ENCODE peak calls at places on chromosomes 13 and 19, in nine cellular contexts. One of them, this sample, is unnamed.

GRCh38 chr13:107361666-107362065 is 793.7 kb upstream of the ARGLU1 start:
- DNase-seq in choroid plexus epithelial cell: peak; percentile 53
- DNase-seq in foreskin fibroblast: no peak
- DNase-seq in ovary: no peak
- DNase-seq in astrocyte of the cerebellum: no peak
- DNase-seq in AG04450: no peak
- DNase-seq in A549: no peak
- DNase-seq in heart right ventricle: no peak
- DNase-seq in cardiac muscle cell: no peak
- DNase-seq in this sample: peak; percentile 70

GRCh38 chr19:19527674-19528625 is 761 bp upstream of the YJEFN3 start:
- DNase-seq in choroid plexus epithelial cell: no peak
- DNase-seq in foreskin fibroblast: no peak
- DNase-seq in ovary: no peak
- DNase-seq in astrocyte of the cerebellum: no peak
- DNase-seq in AG04450: no peak
- DNase-seq in A549: no peak
- DNase-seq in heart right ventricle: no peak
- DNase-seq in cardiac muscle cell: no peak
- DNase-seq in this sample: no peak

GRCh38 chr19:38551450-38551813 is 66.3 kb downstream of the MAP4K1 start:
- DNase-seq in choroid plexus epithelial cell: no peak
- DNase-seq in foreskin fibroblast: no peak
- DNase-seq in ovary: no peak
- DNase-seq in astrocyte of the cerebellum: no peak
- DNase-seq in AG04450: no peak
- DNase-seq in A549: no peak
- DNase-seq in heart right ventricle: no peak
- DNase-seq in cardiac muscle cell: no peak
- DNase-seq in this sample: no peak

GRCh38 chr13:97254809-97255208 is 32.7 kb downstream of the MBNL2 start:
- DNase-seq in choroid plexus epithelial cell: peak; percentile 72
- DNase-seq in foreskin fibroblast: peak; percentile 57
- DNase-seq in ovary: no peak
- DNase-seq in astrocyte of the cerebellum: peak; percentile 38
- DNase-seq in AG04450: no peak
- DNase-seq in A549: no peak
- DNase-seq in heart right ventricle: no peak
- DNase-seq in cardiac muscle cell: no peak
- DNase-seq in this sample: peak; percentile 62

GRCh38 chr19:47142779-47143178 is 12.1 kb downstream of the SAE1 start:
- DNase-seq in choroid plexus epithelial cell: no peak
- DNase-seq in foreskin fibroblast: no peak
- DNase-seq in ovary: no peak
- DNase-seq in astrocyte of the cerebellum: no peak
- DNase-seq in AG04450: no peak
- DNase-seq in A549: no peak
- DNase-seq in heart right ventricle: no peak
- DNase-seq in cardiac muscle cell: no peak
- DNase-seq in this sample: no peak

GRCh38 chr19:5128932-5129389 is 160.0 kb downstream of the KDM4B start:
- DNase-seq in choroid plexus epithelial cell: peak; percentile 81
- DNase-seq in foreskin fibroblast: no peak
- DNase-seq in ovary: peak; percentile 87
- DNase-seq in astrocyte of the cerebellum: no peak
- DNase-seq in AG04450: no peak
- DNase-seq in A549: no peak
- DNase-seq in heart right ventricle: no peak
- DNase-seq in cardiac muscle cell: peak; percentile 80
- DNase-seq in this sample: peak; percentile 28

GRCh38 chr19:30552593-30552992 is 180.4 kb downstream of the ZNF536 start:
- DNase-seq in choroid plexus epithelial cell: no peak
- DNase-seq in foreskin fibroblast: no peak
- DNase-seq in ovary: no peak
- DNase-seq in astrocyte of the cerebellum: no peak
- DNase-seq in AG04450: no peak
- DNase-seq in A549: no peak
- DNase-seq in heart right ventricle: no peak
- DNase-seq in cardiac muscle cell: no peak
- DNase-seq in this sample: no peak

GRCh38 chr19:16581145-16581970 is 9.1 kb upstream of the SLC35E1 start:
- DNase-seq in choroid plexus epithelial cell: no peak
- DNase-seq in foreskin fibroblast: no peak
- DNase-seq in ovary: no peak
- DNase-seq in astrocyte of the cerebellum: no peak
- DNase-seq in AG04450: no peak
- DNase-seq in A549: no peak
- DNase-seq in heart right ventricle: peak; percentile 44
- DNase-seq in cardiac muscle cell: no peak
- DNase-seq in this sample: no peak

DNA sequence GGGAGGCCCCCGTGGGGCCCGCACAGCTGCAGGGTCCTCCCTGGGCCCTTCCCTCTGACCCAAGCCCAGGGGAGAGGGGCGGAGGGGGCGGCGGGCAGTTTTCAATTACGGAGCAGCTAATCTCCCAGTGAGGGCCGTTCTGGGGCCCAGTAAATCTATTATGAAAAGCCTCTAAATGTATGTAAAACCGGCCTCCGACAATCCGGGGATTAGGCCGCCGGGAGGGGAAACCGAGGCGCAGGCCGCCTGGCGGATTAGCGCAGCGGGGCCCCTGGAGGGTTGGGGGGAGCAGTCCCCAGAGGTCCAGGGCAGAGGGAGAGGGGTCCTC is 25.1 kb downstream of the EFNA2 start:
- DNase-seq in choroid plexus epithelial cell: no peak
- DNase-seq in foreskin fibroblast: no peak
- DNase-seq in ovary: no peak
- DNase-seq in astrocyte of the cerebellum: no peak
- DNase-seq in AG04450: no peak
- DNase-seq in A549: no peak
- DNase-seq in heart right ventricle: no peak
- DNase-seq in cardiac muscle cell: no peak
- DNase-seq in this sample: no peak
- H3K4me3 ChIP-seq in choroid plexus epithelial cell: no peak overlapping the region
- H3K4me3 ChIP-seq in foreskin fibroblast: no peak overlapping the region
- H3K4me3 ChIP-seq in ovary: no peak overlapping the region
- H3K4me3 ChIP-seq in astrocyte of the cerebellum: no peak overlapping the region
- H3K4me3 ChIP-seq in AG04450: no peak overlapping the region
- H3K4me3 ChIP-seq in A549: no peak overlapping the region
- H3K4me3 ChIP-seq in heart right ventricle: no peak overlapping the region
- H3K4me3 ChIP-seq in cardiac muscle cell: no peak overlapping the region
- H3K4me3 ChIP-seq in this sample: no peak overlapping the region

GRCh38 chr13:110256126-110256905 is 50.6 kb downstream of the COL4A1 start:
- DNase-seq in choroid plexus epithelial cell: no peak
- DNase-seq in foreskin fibroblast: no peak
- DNase-seq in ovary: no peak
- DNase-seq in astrocyte of the cerebellum: no peak
- DNase-seq in AG04450: no peak
- DNase-seq in A549: no peak
- DNase-seq in heart right ventricle: no peak
- DNase-seq in cardiac muscle cell: no peak
- DNase-seq in this sample: no peak

GRCh38 chr13:110254151-110254679 is 52.7 kb downstream of the COL4A1 start:
- DNase-seq in choroid plexus epithelial cell: peak; percentile 75
- DNase-seq in foreskin fibroblast: no peak
- DNase-seq in ovary: no peak
- DNase-seq in astrocyte of the cerebellum: no peak
- DNase-seq in AG04450: no peak
- DNase-seq in A549: no peak
- DNase-seq in heart right ventricle: peak; percentile 3
- DNase-seq in cardiac muscle cell: no peak
- DNase-seq in this sample: no peak

GRCh38 chr13:110257408-110257807 is 49.5 kb downstream of the COL4A1 start:
- DNase-seq in choroid plexus epithelial cell: no peak
- DNase-seq in foreskin fibroblast: no peak
- DNase-seq in ovary: no peak
- DNase-seq in astrocyte of the cerebellum: peak; percentile 5
- DNase-seq in AG04450: no peak
- DNase-seq in A549: no peak
- DNase-seq in heart right ventricle: no peak
- DNase-seq in cardiac muscle cell: no peak
- DNase-seq in this sample: no peak

GRCh38 chr13:110251227-110251791 is 55.6 kb downstream of the COL4A1 start:
- DNase-seq in choroid plexus epithelial cell: no peak
- DNase-seq in foreskin fibroblast: no peak
- DNase-seq in ovary: no peak
- DNase-seq in astrocyte of the cerebellum: no peak
- DNase-seq in AG04450: no peak
- DNase-seq in A549: no peak
- DNase-seq in heart right ventricle: no peak
- DNase-seq in cardiac muscle cell: no peak
- DNase-seq in this sample: no peak

DNA sequence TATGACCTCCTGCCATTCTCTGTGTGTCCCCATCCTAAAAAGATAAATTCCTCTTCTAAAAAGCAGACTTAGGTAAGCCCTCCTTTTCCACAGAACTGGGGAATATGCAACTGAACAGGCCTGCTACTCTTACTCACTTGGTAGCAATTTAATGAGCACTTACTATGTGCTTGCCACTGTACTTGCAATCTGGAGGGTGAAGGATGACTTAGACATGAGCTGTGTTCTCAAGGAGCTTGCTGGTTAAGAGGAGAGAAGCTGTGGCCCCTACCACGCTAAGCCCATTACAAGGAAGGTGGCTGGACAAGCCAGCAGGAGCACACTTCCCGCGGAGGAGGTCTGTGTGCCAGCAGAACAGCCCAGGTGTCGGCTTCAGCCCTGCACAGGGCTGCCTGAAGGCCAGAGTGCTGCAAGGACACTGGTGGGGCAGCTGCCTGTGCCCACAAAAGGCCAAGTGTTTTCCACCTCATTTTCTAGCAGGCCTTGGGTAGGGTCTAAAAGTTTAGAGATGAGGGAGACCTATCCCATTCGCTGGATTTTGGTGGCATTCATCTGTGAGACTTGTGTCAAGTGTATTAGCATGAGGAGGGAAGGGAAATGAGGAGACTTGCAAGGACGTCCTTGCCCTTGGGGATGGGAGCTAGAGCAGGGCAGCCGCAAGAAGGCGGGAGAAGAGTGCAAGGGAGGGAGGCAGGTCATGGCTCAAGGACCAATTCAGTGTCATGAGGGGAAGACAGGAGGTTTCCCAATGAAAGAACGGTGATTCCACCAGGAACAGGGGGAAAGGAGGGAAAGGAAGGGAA is 52.0 kb downstream of the COL4A1 start:
- DNase-seq in choroid plexus epithelial cell: no peak
- DNase-seq in foreskin fibroblast: no peak
- DNase-seq in ovary: no peak
- DNase-seq in astrocyte of the cerebellum: no peak
- DNase-seq in AG04450: no peak
- DNase-seq in A549: no peak
- DNase-seq in heart right ventricle: no peak
- DNase-seq in cardiac muscle cell: no peak
- DNase-seq in this sample: no peak
- TF ChIP-seq CTCF in choroid plexus epithelial cell: no peak
- TF ChIP-seq CTCF in foreskin fibroblast: no peak
- TF ChIP-seq CTCF in ovary: no peak
- TF ChIP-seq CTCF in astrocyte of the cerebellum: no peak
- TF ChIP-seq CTCF in AG04450: no peak
- TF ChIP-seq CTCF in A549: no peak
- TF ChIP-seq CTCF in heart right ventricle: no peak
- TF ChIP-seq CTCF in cardiac muscle cell: no peak
- TF ChIP-seq CTCF in this sample: no peak

GRCh38 chr19:1467512-1468273 is 11.3 kb downstream of the C19orf25 start:
- DNase-seq in choroid plexus epithelial cell: no peak
- DNase-seq in foreskin fibroblast: no peak
- DNase-seq in ovary: no peak
- DNase-seq in astrocyte of the cerebellum: no peak
- DNase-seq in AG04450: no peak
- DNase-seq in A549: no peak
- DNase-seq in heart right ventricle: no peak
- DNase-seq in cardiac muscle cell: no peak
- DNase-seq in this sample: no peak

GRCh38 chr19:1466018-1466460 is 13.0 kb downstream of the C19orf25 start:
- DNase-seq in choroid plexus epithelial cell: no peak
- DNase-seq in foreskin fibroblast: no peak
- DNase-seq in ovary: no peak
- DNase-seq in astrocyte of the cerebellum: no peak
- DNase-seq in AG04450: no peak
- DNase-seq in A549: no peak
- DNase-seq in heart right ventricle: no peak
- DNase-seq in cardiac muscle cell: no peak
- DNase-seq in this sample: no peak

GRCh38 chr19:1467228-1467511 is 11.8 kb downstream of the C19orf25 start:
- DNase-seq in choroid plexus epithelial cell: no peak
- DNase-seq in foreskin fibroblast: no peak
- DNase-seq in ovary: no peak
- DNase-seq in astrocyte of the cerebellum: no peak
- DNase-seq in AG04450: no peak
- DNase-seq in A549: no peak
- DNase-seq in heart right ventricle: no peak
- DNase-seq in cardiac muscle cell: no peak
- DNase-seq in this sample: no peak

GRCh38 chr19:1465191-1466016 is 13.6 kb downstream of the C19orf25 start:
- DNase-seq in choroid plexus epithelial cell: peak; percentile 52
- DNase-seq in foreskin fibroblast: no peak
- DNase-seq in ovary: no peak
- DNase-seq in astrocyte of the cerebellum: no peak
- DNase-seq in AG04450: no peak
- DNase-seq in A549: no peak
- DNase-seq in heart right ventricle: no peak
- DNase-seq in cardiac muscle cell: peak; percentile 73
- DNase-seq in this sample: no peak

DNA sequence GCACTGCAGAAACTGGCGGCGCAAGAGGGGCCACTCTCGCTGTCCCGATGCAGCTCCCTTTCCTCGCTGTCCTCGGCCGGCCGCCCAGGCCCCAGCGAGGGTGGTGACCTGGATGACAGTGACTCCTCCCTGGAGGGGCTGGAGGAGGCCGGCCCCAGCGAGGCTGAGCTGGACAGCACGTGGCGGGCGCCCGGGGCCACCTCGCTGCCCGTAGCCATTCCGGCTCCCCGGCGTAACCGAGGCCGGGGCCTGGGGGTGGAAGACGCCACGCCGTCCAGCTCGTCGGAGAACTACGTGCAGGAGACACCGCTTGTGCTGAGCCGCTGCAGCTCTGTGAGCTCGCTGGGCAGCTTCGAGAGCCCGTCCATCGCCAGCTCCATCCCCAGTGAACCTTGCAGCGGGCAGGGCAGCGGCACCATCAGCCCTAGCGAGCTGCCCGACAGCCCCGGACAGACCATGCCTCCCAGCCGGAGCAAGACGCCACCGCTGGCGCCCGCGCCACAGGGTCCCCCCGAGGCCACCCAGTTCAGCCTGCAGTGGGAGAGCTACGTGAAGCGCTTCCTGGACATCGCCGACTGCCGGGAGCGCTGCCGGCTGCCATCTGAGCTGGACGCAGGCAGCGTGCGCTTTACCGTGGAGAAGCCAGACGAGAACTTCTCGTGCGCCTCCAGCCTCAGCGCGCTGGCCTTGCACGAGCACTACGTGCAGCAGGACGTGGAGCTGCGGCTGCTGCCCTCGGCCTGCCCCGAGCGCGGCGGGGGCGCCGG is 12.4 kb downstream of the C19orf25 start:
- DNase-seq in choroid plexus epithelial cell: no peak
- DNase-seq in foreskin fibroblast: no peak
- DNase-seq in ovary: no peak
- DNase-seq in astrocyte of the cerebellum: no peak
- DNase-seq in AG04450: no peak
- DNase-seq in A549: no peak
- DNase-seq in heart right ventricle: no peak
- DNase-seq in cardiac muscle cell: peak; percentile 32
- DNase-seq in this sample: no peak
- H3K4me3 ChIP-seq in choroid plexus epithelial cell: no peak overlapping the region
- H3K4me3 ChIP-seq in foreskin fibroblast: no peak overlapping the region
- H3K4me3 ChIP-seq in ovary: no peak overlapping the region
- H3K4me3 ChIP-seq in astrocyte of the cerebellum: no peak overlapping the region
- H3K4me3 ChIP-seq in AG04450: no peak overlapping the region
- H3K4me3 ChIP-seq in A549: no peak overlapping the region
- H3K4me3 ChIP-seq in heart right ventricle: peak overlapping the region; percentile 36
- H3K4me3 ChIP-seq in cardiac muscle cell: no peak overlapping the region
- H3K4me3 ChIP-seq in this sample: no peak overlapping the region

DNA sequence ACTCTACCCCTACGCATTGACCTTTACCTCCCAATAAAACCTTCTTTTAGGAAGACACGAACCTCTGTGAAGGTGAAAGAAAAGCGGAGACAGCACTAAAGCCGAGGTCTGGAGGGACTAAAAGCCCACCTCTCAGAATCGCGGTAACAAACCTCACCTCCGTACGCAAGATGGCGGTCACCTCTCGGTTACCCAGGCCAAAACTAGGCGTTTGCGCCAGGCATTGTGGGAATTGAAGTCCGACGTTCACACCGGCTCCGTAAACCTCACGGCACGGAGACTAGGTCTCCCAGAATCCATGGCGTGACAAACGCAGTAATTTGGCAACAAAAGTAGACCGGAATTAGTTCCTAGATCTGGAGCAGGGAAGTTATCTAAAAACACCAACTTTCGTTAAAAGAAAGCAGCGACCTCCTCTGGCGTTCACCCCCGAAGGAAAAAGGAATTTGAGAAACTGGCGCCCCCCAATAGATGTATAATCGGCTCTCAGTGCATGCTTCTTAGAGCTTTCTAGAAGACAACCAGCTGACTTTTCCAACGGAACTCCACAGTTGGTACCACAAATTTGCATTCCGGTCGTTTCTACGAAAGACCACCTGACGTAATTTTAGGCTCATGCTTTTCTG is at the start of gene N4BP2L2:
- DNase-seq in choroid plexus epithelial cell: peak; percentile 99
- DNase-seq in foreskin fibroblast: peak; percentile 97
- DNase-seq in ovary: peak; percentile 96
- DNase-seq in astrocyte of the cerebellum: peak; percentile 98
- DNase-seq in AG04450: peak; percentile 93
- DNase-seq in A549: peak; percentile 79
- DNase-seq in heart right ventricle: peak; percentile 97
- DNase-seq in cardiac muscle cell: peak; percentile 95
- DNase-seq in this sample: peak; percentile 99
- TF ChIP-seq CTCF in choroid plexus epithelial cell: peak; percentile 61
- TF ChIP-seq CTCF in foreskin fibroblast: peak; percentile 28
- TF ChIP-seq CTCF in ovary: peak; percentile 39
- TF ChIP-seq CTCF in astrocyte of the cerebellum: peak; percentile 47
- TF ChIP-seq CTCF in AG04450: peak; percentile 47
- TF ChIP-seq CTCF in A549: peak; percentile 63
- TF ChIP-seq CTCF in heart right ventricle: peak; percentile 45
- TF ChIP-seq CTCF in cardiac muscle cell: peak; percentile 45
- TF ChIP-seq CTCF in this sample: peak; percentile 45

This sample was measured in fibroblast of the aortic adventitia.